ENCODE peak calls at places on chromosomes 13 and 19, in five cellular contexts. One of them, this sample, is unnamed.

GRCh38 chr19:5892772-5893275 is 10.8 kb downstream of the NDUFA11 start:
- ATAC-seq in K562: no peak
- ATAC-seq in HepG2: no peak
- ATAC-seq in upper lobe of left lung: no peak
- ATAC-seq in GM12878: no peak
- ATAC-seq in this sample: no peak

GRCh38 chr13:21894703-21895699 is 224.1 kb downstream of the FGF9 start:
- ATAC-seq in K562: no peak
- ATAC-seq in HepG2: no peak
- ATAC-seq in upper lobe of left lung: no peak
- ATAC-seq in GM12878: no peak
- ATAC-seq in this sample: no peak

GRCh38 chr19:3738477-3739220 is 22.8 kb downstream of the APBA3 start:
- ATAC-seq in K562: peak; percentile 57
- ATAC-seq in HepG2: no peak
- ATAC-seq in upper lobe of left lung: no peak
- ATAC-seq in GM12878: no peak
- ATAC-seq in this sample: no peak

GRCh38 chr13:75372923-75373841 is 108.8 kb downstream of the TBC1D4 start:
- ATAC-seq in K562: peak; percentile 48
- ATAC-seq in HepG2: peak; percentile 50
- ATAC-seq in upper lobe of left lung: no peak
- ATAC-seq in GM12878: no peak
- ATAC-seq in this sample: peak; percentile 48

GRCh38 chr13:28379371-28380083 is 115.4 kb downstream of the FLT1 start:
- ATAC-seq in K562: no peak
- ATAC-seq in HepG2: no peak
- ATAC-seq in upper lobe of left lung: no peak
- ATAC-seq in GM12878: no peak
- ATAC-seq in this sample: no peak

GRCh38 chr13:36377822-36378480 is 31.8 kb upstream of the SPART start:
- ATAC-seq in K562: no peak
- ATAC-seq in HepG2: no peak
- ATAC-seq in upper lobe of left lung: no peak
- ATAC-seq in GM12878: no peak
- ATAC-seq in this sample: no peak

GRCh38 chr19:5054551-5055456 is 85.9 kb downstream of the KDM4B start:
- ATAC-seq in K562: no peak
- ATAC-seq in HepG2: no peak
- ATAC-seq in upper lobe of left lung: no peak
- ATAC-seq in GM12878: no peak
- ATAC-seq in this sample: no peak

GRCh38 chr19:36093146-36093662 is 17.7 kb upstream of the OVOL3 start:
- ATAC-seq in K562: no peak
- ATAC-seq in HepG2: no peak
- ATAC-seq in upper lobe of left lung: no peak
- ATAC-seq in GM12878: peak; percentile 77
- ATAC-seq in this sample: no peak

GRCh38 chr13:24680258-24680920 is at the start of gene ATP12A:
- ATAC-seq in K562: no peak
- ATAC-seq in HepG2: no peak
- ATAC-seq in upper lobe of left lung: no peak
- ATAC-seq in GM12878: peak; percentile 52
- ATAC-seq in this sample: peak; percentile 29

GRCh38 chr13:24512208-24513068 is at the start of gene PARP4:
- ATAC-seq in K562: peak; percentile 97
- ATAC-seq in HepG2: peak; percentile 96
- ATAC-seq in upper lobe of left lung: peak; percentile 96
- ATAC-seq in GM12878: peak; percentile 89
- ATAC-seq in this sample: peak; percentile 93

GRCh38 chr13:23758783-23759527 is 130.2 kb downstream of the MIPEP start:
- ATAC-seq in K562: no peak
- ATAC-seq in HepG2: no peak
- ATAC-seq in upper lobe of left lung: peak; percentile 43
- ATAC-seq in GM12878: no peak
- ATAC-seq in this sample: no peak

GRCh38 chr19:44212865-44213346 is 574 bp downstream of the ZNF227 start:
- ATAC-seq in K562: peak; percentile 53
- ATAC-seq in HepG2: peak; percentile 59
- ATAC-seq in upper lobe of left lung: no peak
- ATAC-seq in GM12878: peak; percentile 27
- ATAC-seq in this sample: no peak

GRCh38 chr13:59392328-59392727 is 771.4 kb downstream of the DIAPH3 start:
- ATAC-seq in K562: no peak
- ATAC-seq in HepG2: no peak
- ATAC-seq in upper lobe of left lung: no peak
- ATAC-seq in GM12878: no peak
- ATAC-seq in this sample: no peak

GRCh38 chr13:40193290-40194203 is 472.9 kb downstream of the FOXO1 start:
- ATAC-seq in K562: no peak
- ATAC-seq in HepG2: no peak
- ATAC-seq in upper lobe of left lung: no peak
- ATAC-seq in GM12878: no peak
- ATAC-seq in this sample: peak; percentile 80

GRCh38 chr13:40255551-40255950 is 410.9 kb downstream of the FOXO1 start:
- ATAC-seq in K562: no peak
- ATAC-seq in HepG2: no peak
- ATAC-seq in upper lobe of left lung: no peak
- ATAC-seq in GM12878: no peak
- ATAC-seq in this sample: no peak

GRCh38 chr13:73200432-73200831 is 141.6 kb downstream of the KLF5 start:
- ATAC-seq in K562: no peak
- ATAC-seq in HepG2: no peak
- ATAC-seq in upper lobe of left lung: no peak
- ATAC-seq in GM12878: no peak
- ATAC-seq in this sample: no peak

GRCh38 chr19:35764432-35765315 is 6.7 kb downstream of the PROSER3 start:
- ATAC-seq in K562: no peak
- ATAC-seq in HepG2: no peak
- ATAC-seq in upper lobe of left lung: no peak
- ATAC-seq in GM12878: no peak
- ATAC-seq in this sample: no peak

DNA sequence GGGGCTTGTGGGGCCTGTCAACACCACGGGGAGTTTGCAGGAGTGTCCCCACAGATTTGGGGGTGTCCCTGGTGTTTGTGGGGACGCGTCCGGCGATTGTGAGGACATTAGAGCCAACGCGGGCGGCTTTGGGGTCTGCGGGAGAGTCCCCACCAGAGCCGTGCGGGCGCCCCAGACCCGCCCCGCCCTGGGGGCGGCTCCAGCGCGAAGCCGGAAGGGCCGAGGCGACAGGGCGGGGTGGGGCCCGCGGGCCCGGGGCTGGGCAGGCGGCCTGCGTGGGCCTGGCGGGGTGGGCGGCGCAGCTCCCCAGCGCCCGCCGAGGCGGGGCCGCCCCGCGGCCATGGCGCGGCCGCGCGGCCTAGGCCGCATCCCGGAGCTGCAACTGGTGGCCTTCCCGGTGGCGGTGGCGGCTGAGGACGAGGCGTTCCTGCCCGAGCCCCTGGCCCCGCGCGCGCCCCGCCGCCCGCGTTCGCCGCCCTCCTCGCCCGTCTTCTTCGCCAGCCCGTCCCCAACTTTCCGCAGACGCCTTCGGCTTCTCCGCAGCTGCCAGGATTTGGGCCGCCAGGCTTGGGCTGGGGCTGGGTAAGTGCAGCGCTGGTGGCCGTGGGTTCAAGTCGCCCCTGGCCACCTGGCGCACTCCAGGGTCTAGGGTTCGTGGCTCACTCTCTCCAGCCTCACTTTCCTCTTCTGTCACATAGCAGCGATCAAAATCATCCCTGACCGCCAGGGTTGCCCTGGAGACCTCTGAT is 10.3 kb downstream of the PDE4A start:
- ATAC-seq in K562: peak; percentile 86
- ATAC-seq in HepG2: peak; percentile 79
- ATAC-seq in upper lobe of left lung: peak; percentile 66
- ATAC-seq in GM12878: peak; percentile 44
- ATAC-seq in this sample: peak; percentile 89
- TF ChIP-seq POLR2AphosphoS5 in K562: no peak
- TF ChIP-seq POLR2AphosphoS5 in HepG2: no peak
- TF ChIP-seq POLR2AphosphoS5 in upper lobe of left lung: no peak
- TF ChIP-seq POLR2AphosphoS5 in GM12878: no peak
- TF ChIP-seq POLR2AphosphoS5 in this sample: no peak

GRCh38 chr19:12749938-12750521 is 1.6 kb upstream of the BEST2 start:
- ATAC-seq in K562: no peak
- ATAC-seq in HepG2: peak; percentile 25
- ATAC-seq in upper lobe of left lung: no peak
- ATAC-seq in GM12878: no peak
- ATAC-seq in this sample: no peak
- TF ChIP-seq EP300 in K562: no peak
- TF ChIP-seq EP300 in HepG2: no peak
- TF ChIP-seq EP300 in upper lobe of left lung: no peak
- TF ChIP-seq EP300 in GM12878: no peak
- TF ChIP-seq EP300 in this sample: no peak

GRCh38 chr19:58468216-58468839 is 1.4 kb downstream of the ZNF324 start:
- ATAC-seq in K562: no peak
- ATAC-seq in HepG2: peak; percentile 10
- ATAC-seq in upper lobe of left lung: no peak
- ATAC-seq in GM12878: no peak
- ATAC-seq in this sample: no peak

GRCh38 chr19:58466089-58466759 is 656 bp upstream of the ZNF324 start:
- ATAC-seq in K562: peak; percentile 46
- ATAC-seq in HepG2: peak; percentile 36
- ATAC-seq in upper lobe of left lung: no peak
- ATAC-seq in GM12878: peak; percentile 13
- ATAC-seq in this sample: peak; percentile 35

GRCh38 chr19:58471736-58472135 is 4.4 kb upstream of the ZNF446 start:
- ATAC-seq in K562: no peak
- ATAC-seq in HepG2: no peak
- ATAC-seq in upper lobe of left lung: no peak
- ATAC-seq in GM12878: no peak
- ATAC-seq in this sample: no peak

GRCh38 chr19:58469241-58470013 is 2.5 kb downstream of the ZNF324 start:
- ATAC-seq in K562: no peak
- ATAC-seq in HepG2: no peak
- ATAC-seq in upper lobe of left lung: no peak
- ATAC-seq in GM12878: no peak
- ATAC-seq in this sample: no peak

GRCh38 chr19:58466760-58467589 is at the start of gene ZNF324:
- ATAC-seq in K562: peak; percentile 97
- ATAC-seq in HepG2: peak; percentile 89
- ATAC-seq in upper lobe of left lung: peak; percentile 97
- ATAC-seq in GM12878: peak; percentile 93
- ATAC-seq in this sample: peak; percentile 99
- TF ChIP-seq POLR2AphosphoS5 in K562: peak; percentile 53
- TF ChIP-seq POLR2AphosphoS5 in HepG2: peak; percentile 45
- TF ChIP-seq POLR2AphosphoS5 in upper lobe of left lung: peak; percentile 81
- TF ChIP-seq POLR2AphosphoS5 in GM12878: peak; percentile 82
- TF ChIP-seq POLR2AphosphoS5 in this sample: peak; percentile 55

DNA sequence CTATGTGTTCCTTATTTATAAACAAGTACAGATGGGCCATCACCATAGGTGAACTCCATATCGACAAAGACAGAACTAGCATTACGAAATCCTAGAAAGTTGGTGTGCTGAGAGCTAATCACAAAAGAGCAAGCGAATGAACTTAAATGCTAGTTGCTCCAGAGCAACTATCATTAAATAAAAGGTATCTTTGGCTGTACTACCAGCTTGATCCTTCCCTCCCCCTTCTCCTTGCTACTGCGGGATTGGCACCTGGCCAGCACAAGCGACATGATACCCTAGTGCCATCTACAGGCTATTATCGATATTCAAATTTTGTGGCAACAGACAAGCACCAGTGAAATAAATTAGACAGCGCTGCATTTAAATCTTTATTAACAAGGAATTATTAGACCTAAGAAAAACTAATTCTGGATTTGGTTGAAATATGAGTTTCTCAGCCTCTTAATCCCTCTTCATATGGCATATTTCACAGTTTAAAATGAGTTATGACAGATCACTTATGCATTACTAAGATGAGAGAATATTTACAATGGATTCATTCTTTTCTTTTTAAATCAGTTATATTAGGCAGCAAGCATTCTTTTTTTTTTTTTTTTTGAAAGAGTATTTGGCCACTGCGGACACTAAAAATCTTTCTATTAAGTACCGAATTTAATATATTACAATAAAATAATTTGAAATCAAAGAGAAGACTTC is 5.8 kb downstream of the PCDH9 start:
- ATAC-seq in K562: peak; percentile 82
- ATAC-seq in HepG2: peak; percentile 86
- ATAC-seq in upper lobe of left lung: peak; percentile 87
- ATAC-seq in GM12878: peak; percentile 52
- ATAC-seq in this sample: peak; percentile 80
- TF ChIP-seq EP300 in K562: no peak
- TF ChIP-seq EP300 in HepG2: no peak
- TF ChIP-seq EP300 in upper lobe of left lung: no peak
- TF ChIP-seq EP300 in GM12878: no peak
- TF ChIP-seq EP300 in this sample: no peak

GRCh38 chr13:113838711-113839201 is 25.1 kb downstream of the GAS6 start:
- ATAC-seq in K562: no peak
- ATAC-seq in HepG2: no peak
- ATAC-seq in upper lobe of left lung: no peak
- ATAC-seq in GM12878: peak; percentile 53
- ATAC-seq in this sample: no peak
- TF ChIP-seq POLR2AphosphoS5 in K562: no peak
- TF ChIP-seq POLR2AphosphoS5 in HepG2: no peak
- TF ChIP-seq POLR2AphosphoS5 in upper lobe of left lung: no peak
- TF ChIP-seq POLR2AphosphoS5 in GM12878: no peak
- TF ChIP-seq POLR2AphosphoS5 in this sample: no peak

DNA sequence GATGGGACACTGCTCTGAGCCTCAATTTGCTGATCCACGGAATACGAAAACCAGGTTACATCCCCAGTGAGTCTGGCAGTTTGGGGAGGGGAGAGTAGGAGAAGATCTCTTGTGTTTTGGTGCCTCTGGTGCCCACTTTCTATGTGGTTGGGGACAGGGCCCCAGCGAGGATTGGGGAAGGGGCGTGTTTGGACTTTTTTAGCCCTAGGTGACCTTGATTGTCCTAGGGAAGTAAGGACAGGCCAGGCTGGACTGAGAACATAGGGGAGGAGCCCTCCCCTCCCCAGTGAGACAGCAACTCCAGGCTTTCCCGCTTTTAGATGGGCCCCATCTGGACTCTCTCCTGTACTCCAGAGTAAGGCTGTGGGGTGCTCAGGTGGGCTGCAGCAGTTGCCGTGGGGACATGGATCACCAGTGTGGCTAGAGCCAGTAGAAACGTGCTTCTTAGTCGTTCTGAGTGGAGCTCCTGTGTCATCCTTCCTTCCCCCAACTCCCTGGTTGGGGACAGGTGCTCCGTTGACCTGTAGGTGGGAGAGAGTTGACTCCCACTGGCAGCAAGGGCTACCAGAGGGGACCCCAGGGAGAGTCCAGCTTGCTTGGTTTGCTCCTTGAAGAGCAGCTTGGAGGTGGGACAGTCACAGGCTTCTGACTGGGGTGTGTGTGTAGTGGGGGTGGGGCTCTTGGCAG is 4.3 kb downstream of the EGLN2 start:
- ATAC-seq in K562: peak; percentile 4
- ATAC-seq in HepG2: no peak
- ATAC-seq in upper lobe of left lung: no peak
- ATAC-seq in GM12878: no peak
- ATAC-seq in this sample: no peak
- TF ChIP-seq EP300 in K562: no peak
- TF ChIP-seq EP300 in HepG2: no peak
- TF ChIP-seq EP300 in upper lobe of left lung: no peak
- TF ChIP-seq EP300 in GM12878: no peak
- TF ChIP-seq EP300 in this sample: no peak

GRCh38 chr13:50561774-50562173 is 281.7 kb downstream of the DLEU7 start:
- ATAC-seq in K562: no peak
- ATAC-seq in HepG2: no peak
- ATAC-seq in upper lobe of left lung: no peak
- ATAC-seq in GM12878: no peak
- ATAC-seq in this sample: no peak
- TF ChIP-seq POLR2AphosphoS5 in K562: no peak
- TF ChIP-seq POLR2AphosphoS5 in HepG2: no peak
- TF ChIP-seq POLR2AphosphoS5 in upper lobe of left lung: no peak
- TF ChIP-seq POLR2AphosphoS5 in GM12878: no peak
- TF ChIP-seq POLR2AphosphoS5 in this sample: no peak

This sample was measured in gastroesophageal sphincter.